ENCODE peak calls at places on chromosomes 13 and 19, in seven cellular contexts. Y is stimulated activated CD4-positive, alpha-beta T cell treated with anti-CD3 and anti-CD28 coated beads, Interleukin-15, amount 100 ng/mL, for 1 hour; T is iPS-NIHi11; P is ELF-1; Z is GM13976; O is GM23248; K is activated gamma-delta T cell treated with Interleukin-2 at 50 U/mL for 16 hours. Q is an unnamed sample.

GRCh38 chr13:38262211-38262610 is 87.4 kb upstream of the UFM1 start:
- DNase-seq in O (peak; percentile 68), T (no peak), K (no peak), Z (no peak), Y (no peak), P (no peak), Q (no peak)

GRCh38 chr19:47587295-47587694 is 14.3 kb upstream of the ZNF541 start:
- DNase-seq in Y (no peak), O (peak; percentile 25), Z (no peak), T (no peak), K (no peak), P (no peak), Q (no peak)

GRCh38 chr13:99971576-99972189 is at the start of gene ZIC5:
- DNase-seq in Z (no peak), T (no peak), P (peak; percentile 80), K (no peak), Y (no peak), O (no peak), Q (no peak)

GRCh38 chr13:28527629-28528028 is 32.7 kb upstream of the FLT1 start:
- DNase-seq in K (no peak), P (no peak), T (no peak), O (no peak), Y (no peak), Z (no peak), Q (no peak)

GRCh38 chr19:28504139-28504538 is 708.8 kb downstream of the UQCRFS1 start:
- DNase-seq in Z (no peak), T (no peak), Y (no peak), O (no peak), K (no peak), P (no peak), Q (no peak)

GRCh38 chr19:51690359-51691121 is 2.6 kb upstream of the SPACA6 start:
- DNase-seq in T (peak; percentile 67), K (peak; percentile 39), P (peak; percentile 88), O (peak; percentile 80), Y (peak; percentile 40), Z (peak; percentile 88), Q (no peak)

GRCh38 chr19:17075860-17076538 is 422 bp downstream of the MYO9B start:
- DNase-seq in K (peak; percentile 62), T (peak; percentile 39), Y (peak; percentile 19), O (peak; percentile 65), Z (no peak), P (peak; percentile 27), Q (no peak)

GRCh38 chr19:16403151-16403977 is 68.4 kb downstream of the EPS15L1 start:
- DNase-seq in T (no peak), Z (no peak), O (no peak), P (no peak), Y (no peak), K (no peak), Q (no peak)

GRCh38 chr19:48807590-48808308 is 3.1 kb downstream of the BCAT2 start:
- DNase-seq in K (no peak), P (peak; percentile 47), T (peak; percentile 19), Z (peak; percentile 26), Y (no peak), O (no peak), Q (no peak)

GRCh38 chr19:3335431-3336350 is 30.7 kb upstream of the NFIC start:
- DNase-seq in T (no peak), K (no peak), Z (no peak), O (peak; percentile 74), P (no peak), Y (no peak), Q (no peak)

GRCh38 chr13:28425796-28426195 is 69.1 kb downstream of the FLT1 start:
- DNase-seq in P (no peak), O (no peak), Y (no peak), Z (no peak), K (no peak), T (no peak), Q (no peak)

GRCh38 chr13:20808874-20809273 is 35.1 kb upstream of the EEF1AKMT1 start:
- DNase-seq in Z (no peak), P (no peak), O (no peak), Y (no peak), T (no peak), K (no peak), Q (no peak)

GRCh38 chr13:110637275-110637674 is 21.9 kb downstream of the NAXD start:
- DNase-seq in Y (no peak), P (no peak), O (no peak), K (no peak), Z (no peak), T (no peak), Q (no peak)

GRCh38 chr13:113883921-113884804 is 20.3 kb upstream of the GAS6 start:
- DNase-seq in O (no peak), Y (no peak), P (no peak), T (no peak), K (no peak), Z (no peak), Q (no peak)

GRCh38 chr19:2631213-2631821 is 71.2 kb downstream of the GNG7 start:
- DNase-seq in P (no peak), T (no peak), O (peak; percentile 29), Z (no peak), K (no peak), Y (no peak), Q (no peak)

GRCh38 chr13:113283904-113284303 is 13.1 kb upstream of the LAMP1 start:
- DNase-seq in T (no peak), O (peak; percentile 21), Y (no peak), P (no peak), Z (no peak), K (no peak), Q (no peak)

GRCh38 chr13:103403814-103404213 is 337.6 kb upstream of the SLC10A2 start:
- DNase-seq in O (no peak), P (no peak), T (no peak), Z (no peak), Y (no peak), K (no peak), Q (no peak)

GRCh38 chr19:58557253-58558065 is 952 bp downstream of the UBE2M start:
- DNase-seq in T (no peak), O (peak; percentile 30), P (no peak), Z (no peak), Y (no peak), K (no peak), Q (no peak)

GRCh38 chr19:40693150-40693788 is 2.8 kb upstream of the NUMBL start:
- DNase-seq in T (no peak), O (no peak), P (no peak), Z (no peak), K (no peak), Y (no peak), Q (no peak)

GRCh38 chr13:73133536-73133935 is 74.7 kb downstream of the KLF5 start:
- DNase-seq in K (no peak), P (peak; percentile 11), Z (no peak), Y (no peak), T (no peak), O (peak; percentile 34), Q (no peak)

GRCh38 chr19:1000591-1001537 is 645 bp downstream of the GRIN3B start:
- DNase-seq in T (peak; percentile 65), K (no peak), Z (no peak), P (no peak), O (no peak), Y (no peak), Q (no peak)

GRCh38 chr19:7301525-7301924 is 7.3 kb upstream of the INSR start:
- DNase-seq in O (no peak), Y (no peak), T (no peak), K (no peak), Z (no peak), P (no peak), Q (no peak)

GRCh38 chr13:86002921-86003488 is 203.8 kb upstream of the SLITRK6 start:
- DNase-seq in T (peak; percentile 5), Y (no peak), O (no peak), K (no peak), Z (no peak), P (peak; percentile 13), Q (no peak)

GRCh38 chr19:18089726-18090125 is 3.0 kb upstream of the IL12RB1 start:
- DNase-seq in K (no peak), T (no peak), P (no peak), Y (no peak), O (no peak), Z (no peak), Q (no peak)

GRCh38 chr13:80669112-80669511 is 328.2 kb upstream of the SPRY2 start:
- DNase-seq in P (no peak), O (no peak), Z (no peak), T (no peak), Y (no peak), K (no peak), Q (no peak)

GRCh38 chr13:106110241-106110855 is 425.1 kb downstream of the EFNB2 start:
- DNase-seq in P (peak; percentile 57), K (no peak), O (no peak), Y (no peak), T (peak; percentile 31), Z (no peak), Q (no peak)

GRCh38 chr13:34369925-34370324 is 552.0 kb downstream of the RFC3 start:
- DNase-seq in O (no peak), Z (no peak), P (no peak), Y (no peak), T (no peak), K (no peak), Q (no peak)

GRCh38 chr13:100513987-100514670 is 74.5 kb downstream of the GGACT start:
- DNase-seq in O (no peak), T (no peak), Y (no peak), K (no peak), P (no peak), Z (no peak), Q (no peak)

GRCh38 chr13:101530293-101530692 is 77.8 kb downstream of the ITGBL1 start:
- DNase-seq in Z (no peak), K (no peak), O (peak; percentile 37), Y (no peak), T (no peak), P (no peak), Q (no peak)

GRCh38 chr13:66424417-66424816 is 805.7 kb downstream of the PCDH9 start:
- DNase-seq in O (no peak), P (no peak), Y (no peak), K (no peak), T (no peak), Z (no peak), Q (no peak)

GRCh38 chr19:39166571-39167391 is 30.0 kb upstream of the NCCRP1 start:
- DNase-seq in T (peak; percentile 57), P (no peak), Z (no peak), K (no peak), O (no peak), Y (no peak), Q (no peak)

GRCh38 chr19:11152318-11153062 is 3.1 kb downstream of the SPC24 start:
- DNase-seq in Z (no peak), P (no peak), T (no peak), K (no peak), Y (no peak), O (peak; percentile 90), Q (no peak)

GRCh38 chr19:46076951-46077814 is 36.4 kb upstream of the IGFL4 start:
- DNase-seq in K (no peak), T (peak; percentile 91), Y (no peak), O (peak; percentile 90), Z (peak; percentile 82), P (peak; percentile 87), Q (peak; percentile 63)

GRCh38 chr19:45446944-45447343 is 20.9 kb upstream of the FOSB start:
- DNase-seq in T (no peak), Y (no peak), Z (no peak), P (no peak), O (peak; percentile 65), K (no peak), Q (no peak)

GRCh38 chr13:35992964-35993363 is 138.2 kb downstream of the DCLK1 start:
- DNase-seq in T (no peak), O (peak; percentile 20), Z (no peak), P (no peak), Y (no peak), K (no peak), Q (no peak)

GRCh38 chr13:82720961-82721360 is 1161.3 kb downstream of the SLITRK1 start:
- DNase-seq in T (no peak), O (no peak), P (no peak), Z (no peak), K (no peak), Y (no peak), Q (no peak)

GRCh38 chr13:75418997-75419396 is 63.0 kb downstream of the TBC1D4 start:
- DNase-seq in Y (no peak), O (peak; percentile 42), Z (no peak), T (no peak), K (no peak), P (no peak), Q (no peak)

GRCh38 chr19:58067240-58067912 is 8.3 kb downstream of the ZNF135 start:
- DNase-seq in Y (no peak), P (peak; percentile 8), O (peak; percentile 19), Z (no peak), T (no peak), K (no peak), Q (no peak)

Q was measured in SW 1271.